ENCODE peak calls at places on chromosomes 5 and 9, in five cellular contexts. V is GM12878, F is transverse colon, B is tibial nerve, Z is ovary. M is an unnamed sample.

GRCh38 chr5:17056056-17056690 is 120.1 kb upstream of the MYO10 start:
- DNase-seq in V (no peak), F (no peak), B (no peak), Z (no peak), M (no peak)

GRCh38 chr9:21543187-21543586 is 61.1 kb upstream of the IFNE start:
- DNase-seq in V (no peak), F (no peak), B (no peak), Z (no peak), M (no peak)

GRCh38 chr5:122183098-122183794 is 53.9 kb downstream of the ZNF474 start:
- DNase-seq in V (no peak), F (peak; percentile 90), B (peak; percentile 24), Z (peak; percentile 82), M (peak; percentile 82)

GRCh38 chr9:99336005-99336404 is 113.9 kb downstream of the SEC61B start:
- DNase-seq in V (no peak), F (no peak), B (no peak), Z (no peak), M (no peak)

GRCh38 chr9:106862115-106862945 is 636 bp upstream of the ZNF462 start:
- DNase-seq in V (no peak), F (peak; percentile 52), B (peak; percentile 15), Z (peak; percentile 61), M (peak; percentile 73)

GRCh38 chr5:10702911-10703491 is 58.0 kb downstream of the DAP start:
- DNase-seq in V (no peak), F (no peak), B (no peak), Z (no peak), M (no peak)

GRCh38 chr5:95590880-95591279 is 29.0 kb upstream of the GPR150 start:
- DNase-seq in V (no peak), F (no peak), B (no peak), Z (no peak), M (no peak)

GRCh38 chr9:119453490-119453911 is 84.3 kb upstream of the BRINP1 start:
- DNase-seq in V (no peak), F (no peak), B (no peak), Z (no peak), M (no peak)

GRCh38 chr9:88740844-88741243 is 205.9 kb downstream of the NXNL2 start:
- DNase-seq in V (no peak), F (no peak), B (no peak), Z (no peak), M (no peak)

GRCh38 chr5:36928947-36929346 is 52.4 kb downstream of the NIPBL start:
- DNase-seq in V (no peak), F (no peak), B (no peak), Z (no peak), M (no peak)

GRCh38 chr5:163846512-163846911 is 341.1 kb downstream of the MAT2B start:
- DNase-seq in V (no peak), F (no peak), B (no peak), Z (no peak), M (no peak)

GRCh38 chr5:181176258-181176952 is 28.6 kb downstream of the TRIM7 start:
- DNase-seq in V (no peak), F (no peak), B (no peak), Z (no peak), M (no peak)

GRCh38 chr9:35695801-35696420 is 6.2 kb upstream of the TPM2 start:
- DNase-seq in V (no peak), F (no peak), B (no peak), Z (no peak), M (peak; percentile 52)

GRCh38 chr5:59034498-59035186 is 451.8 kb downstream of the RAB3C start:
- DNase-seq in V (no peak), F (no peak), B (no peak), Z (no peak), M (no peak)

GRCh38 chr5:16934669-16935068 is 1.4 kb downstream of the MYO10 start:
- DNase-seq in V (no peak), F (no peak), B (no peak), Z (no peak), M (no peak)

GRCh38 chr5:180811623-180812119 is 9.1 kb upstream of the MGAT1 start:
- DNase-seq in V (no peak), F (no peak), B (no peak), Z (no peak), M (peak; percentile 66)

GRCh38 chr9:132412089-132412488 is 2.1 kb downstream of the CFAP77 start:
- DNase-seq in V (no peak), F (no peak), B (no peak), Z (no peak), M (no peak)

GRCh38 chr5:68264024-68264956 is 48.7 kb downstream of the PIK3R1 start:
- DNase-seq in V (no peak), F (no peak), B (no peak), Z (no peak), M (no peak)

GRCh38 chr5:153223376-153223775 is 267.1 kb upstream of the GRIA1 start:
- DNase-seq in V (no peak), F (no peak), B (no peak), Z (no peak), M (no peak)

GRCh38 chr9:1383823-1384580 is 333.8 kb downstream of the DMRT2 start:
- DNase-seq in V (no peak), F (no peak), B (no peak), Z (no peak), M (no peak)

DNA sequence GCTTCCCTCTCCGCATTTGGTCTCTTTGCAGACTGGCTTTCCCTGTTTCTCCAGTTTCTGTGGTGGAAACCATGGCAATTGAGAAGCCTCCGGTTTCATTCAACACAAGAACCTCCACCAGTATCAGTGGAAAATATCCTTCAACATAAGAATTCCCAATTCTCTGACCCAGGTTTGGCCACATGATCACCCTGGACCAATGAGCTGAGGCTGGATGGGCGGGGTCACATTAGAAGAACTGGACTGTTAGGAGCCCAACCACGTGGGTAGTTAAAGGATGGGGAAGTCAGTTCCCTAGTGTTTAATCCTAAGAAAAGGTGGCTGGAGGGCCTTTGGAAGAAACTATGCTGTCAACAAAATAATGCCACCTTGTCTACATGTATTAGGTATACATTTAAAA is 336.3 kb downstream of the DMRT2 start:
- DNase-seq in V (no peak), F (no peak), B (no peak), Z (no peak), M (no peak)
- H3K27me3 ChIP-seq in V (no peaks in the 10 kb centered on the region), F (no peaks in the 10 kb centered on the region), B (no peaks in the 10 kb centered on the region), Z (no peaks in the 10 kb centered on the region), M (no peaks in the 10 kb centered on the region)

GRCh38 chr5:111375645-111376044 is 136.7 kb downstream of the STARD4 start:
- DNase-seq in V (no peak), F (no peak), B (no peak), Z (no peak), M (no peak)

GRCh38 chr5:111379391-111379816 is 132.9 kb downstream of the STARD4 start:
- DNase-seq in V (no peak), F (no peak), B (no peak), Z (no peak), M (no peak)

GRCh38 chr5:111372799-111373198 is 139.5 kb downstream of the STARD4 start:
- DNase-seq in V (no peak), F (no peak), B (no peak), Z (no peak), M (no peak)

DNA sequence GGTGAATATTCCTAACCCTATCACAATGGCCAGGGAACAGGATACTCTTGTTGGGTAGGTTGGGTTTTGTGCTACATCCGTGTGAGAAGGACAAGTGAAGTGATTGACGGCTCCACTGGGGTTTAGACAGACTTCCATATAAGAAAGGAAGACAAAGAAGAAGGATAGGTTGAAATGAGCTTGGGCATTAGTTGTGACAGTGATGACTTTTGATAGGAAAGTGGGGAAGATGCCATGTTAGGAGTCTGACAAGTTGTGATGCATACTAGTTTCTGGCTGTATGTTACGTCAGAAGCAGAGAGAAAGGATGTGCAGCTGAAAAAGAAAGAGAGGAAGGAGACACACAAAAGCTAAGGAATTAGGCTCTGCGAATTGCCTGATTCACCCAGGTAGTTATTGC is 138.0 kb downstream of the STARD4 start:
- DNase-seq in V (no peak), F (no peak), B (no peak), Z (no peak), M (no peak)
- TF ChIP-seq EP300 in V (no peak), F (no peak), B (no peak), Z (no peak), M (no peak)

GRCh38 chr5:147935032-147935431 is 28.7 kb upstream of the C5orf46 start:
- DNase-seq in V (no peak), F (no peak), B (no peak), Z (no peak), M (no peak)
- TF ChIP-seq CTCF in V (peak; percentile 13), F (peak; percentile 19), B (peak; percentile 22), Z (no peak), M (peak; percentile 45)

GRCh38 chr9:135087899-135088347 is 455 bp downstream of the OLFM1 start:
- DNase-seq in V (no peak), F (no peak), B (no peak), Z (no peak), M (no peak)
- H3K27me3 ChIP-seq in V (peaks cover 3% of the 10 kb centered on the region), F (peaks cover 34% of the 10 kb centered on the region), B (no peaks in the 10 kb centered on the region), Z (no peaks in the 10 kb centered on the region), M (peaks cover 22% of the 10 kb centered on the region)

DNA sequence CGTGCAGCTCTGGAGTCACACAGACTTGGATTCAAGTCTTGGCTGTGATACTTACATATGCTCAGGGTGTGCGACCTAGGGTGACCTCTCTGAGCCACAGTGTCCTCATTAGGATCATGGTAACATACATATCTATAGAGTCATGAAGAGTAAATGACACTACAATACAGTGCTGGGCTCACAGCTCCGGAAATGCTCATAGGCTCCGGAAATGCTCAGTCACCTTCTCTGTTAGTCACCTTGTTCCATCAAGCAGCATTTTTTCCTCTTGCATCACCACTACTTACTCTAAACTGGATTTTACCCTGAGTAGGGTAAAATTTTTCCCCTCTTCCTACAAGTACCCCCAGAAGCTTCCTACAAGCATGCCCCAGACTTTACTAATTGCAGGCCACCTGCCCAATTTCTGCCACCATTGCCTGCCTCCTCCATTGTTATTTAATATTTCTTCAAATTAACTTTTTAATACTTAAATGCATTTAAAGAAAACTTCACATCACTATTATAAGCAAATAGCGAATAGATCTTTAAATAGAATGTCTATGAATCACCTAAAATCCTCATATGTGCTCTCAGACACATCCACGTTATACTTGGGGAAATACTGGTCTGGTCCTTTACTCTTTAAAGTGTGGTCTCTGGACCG is 147.6 kb upstream of the SPRY4 start:
- DNase-seq in V (no peak), F (no peak), B (no peak), Z (no peak), M (no peak)
- TF ChIP-seq EP300 in V (no peak), F (no peak), B (no peak), Z (no peak), M (no peak)

GRCh38 chr9:7186175-7186574 is 428.4 kb downstream of the KDM4C start:
- DNase-seq in V (no peak), F (no peak), B (no peak), Z (no peak), M (no peak)
- TF ChIP-seq CTCF in V (peak; percentile 23), F (peak; percentile 18), B (no peak), Z (no peak), M (peak; percentile 9)